ENCODE peak calls at places on chromosomes 13 and 19, in six cellular contexts. T, C, E, U, R and P are unnamed samples.

GRCh38 chr13:76622336-76623045 is 263.7 kb downstream of the KCTD12 start:
- DNase-seq in R (no peak), T (peak), E (no peak), C (peak), U (no peak), P (no peak)

GRCh38 chr19:18817574-18817973 is 14.2 kb upstream of the UPF1 start:
- DNase-seq in U (no peak), T (no peak), C (no peak), R (no peak), E (no peak), P (no peak)

GRCh38 chr19:16073988-16074387 is 2.3 kb upstream of the TPM4 start:
- DNase-seq in E (no peak), U (no peak), T (peak), R (no peak), C (peak), P (no peak)

GRCh38 chr13:25170554-25171107 is 1.5 kb downstream of the AMER2 start:
- DNase-seq in U (no peak), R (no peak), E (no peak), C (no peak), T (no peak), P (no peak)

GRCh38 chr13:98571955-98572662 is 4.8 kb downstream of the STK24 start:
- DNase-seq in T (peak), U (peak), R (peak), E (peak), C (no peak), P (peak)

GRCh38 chr19:16824658-16825311 is 4.4 kb upstream of the SIN3B start:
- DNase-seq in R (peak), C (no peak), U (peak), E (peak), T (peak), P (no peak)

GRCh38 chr13:99986751-99987150 is 5.2 kb downstream of the ZIC2 start:
- DNase-seq in C (no peak), E (no peak), R (peak), T (no peak), U (no peak), P (no peak)

GRCh38 chr13:87274209-87274819 is 396.9 kb upstream of the SLITRK5 start:
- DNase-seq in E (peak), R (peak), C (no peak), U (peak), T (peak), P (peak)

GRCh38 chr13:99542788-99543406 is 41.6 kb downstream of the TM9SF2 start:
- DNase-seq in R (no peak), E (no peak), U (no peak), T (no peak), C (no peak), P (no peak)

GRCh38 chr19:56080669-56081401 is 40.3 kb downstream of the ZNF787 start:
- DNase-seq in U (peak), E (peak), R (peak), T (peak), C (peak), P (peak)

GRCh38 chr19:56071151-56071550 is 49.9 kb downstream of the ZNF787 start:
- DNase-seq in U (no peak), E (no peak), T (no peak), R (no peak), C (no peak), P (no peak)

GRCh38 chr19:56079609-56080008 is 41.5 kb downstream of the ZNF787 start:
- DNase-seq in C (no peak), U (no peak), T (no peak), E (no peak), R (no peak), P (no peak)

GRCh38 chr19:56076413-56076998 is 44.6 kb downstream of the ZNF787 start:
- DNase-seq in E (peak), T (peak), U (no peak), R (peak), C (peak), P (peak)
- TF ChIP-seq CTCF in E (peak), T (peak), U (peak), R (peak), C (peak), P (peak)

GRCh38 chr19:13228561-13228960 is 78.3 kb downstream of the IER2 start:
- DNase-seq in R (no peak), U (no peak), C (no peak), E (no peak), T (no peak), P (no peak)
- TF ChIP-seq CTCF in R (no peak), U (no peak), C (no peak), E (no peak), T (peak), P (no peak)

DNA sequence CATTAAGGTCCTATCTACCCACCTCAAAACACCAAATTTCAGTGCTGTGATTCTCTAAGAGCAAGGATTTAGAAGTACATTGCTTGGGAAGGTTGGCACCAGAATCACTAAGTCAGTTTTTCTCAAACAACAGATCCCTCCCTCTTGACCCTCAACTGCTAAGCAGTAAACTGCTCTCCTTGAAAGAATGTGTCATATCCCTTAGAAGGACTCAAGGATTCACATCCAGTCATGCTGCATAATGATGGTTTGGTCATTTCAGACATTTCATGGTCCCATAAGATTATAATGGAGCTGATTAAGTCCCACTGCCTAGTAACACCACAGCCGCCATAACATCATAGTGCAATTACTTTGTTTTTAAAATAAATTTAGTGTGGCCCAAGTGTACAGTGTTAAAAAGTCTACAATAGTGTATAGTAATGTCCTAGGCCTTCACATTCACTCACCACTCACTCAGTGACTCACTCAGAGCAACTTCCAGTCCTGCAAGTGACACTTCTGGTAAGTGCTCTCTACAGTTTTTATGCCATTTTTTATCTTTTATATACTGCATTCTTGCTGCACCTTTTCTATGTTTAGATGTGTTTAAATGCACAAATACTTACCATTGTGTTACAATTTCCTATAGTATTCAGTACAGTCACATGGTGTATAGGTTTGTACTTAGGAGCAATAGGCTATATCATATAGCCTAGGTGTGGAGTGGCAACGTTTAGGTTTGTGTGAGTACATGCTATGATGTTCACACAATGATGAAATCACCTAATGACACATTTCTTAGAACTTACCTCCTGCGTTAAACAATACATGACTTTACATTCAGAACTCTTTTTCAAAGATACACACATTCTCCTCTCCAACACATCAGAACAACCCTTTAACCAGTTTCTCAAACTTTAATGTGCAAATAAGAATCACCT is 15.7 kb upstream of the CCDC169 start:
- DNase-seq in U (no peak), R (no peak), T (no peak), C (no peak), E (peak), P (peak)
- TF ChIP-seq CTCF in U (no peak), R (no peak), T (no peak), C (no peak), E (no peak), P (no peak)

GRCh38 chr19:38512277-38512676 is 78.8 kb downstream of the RYR1 start:
- DNase-seq in E (no peak), C (no peak), T (no peak), R (no peak), U (no peak), P (no peak)
- TF ChIP-seq CTCF in E (no peak), C (no peak), T (no peak), R (no peak), U (no peak), P (no peak)

GRCh38 chr13:96141032-96141431 is 51.1 kb downstream of the HS6ST3 start:
- DNase-seq in R (peak), E (peak), C (no peak), T (peak), U (peak), P (peak)
- TF ChIP-seq CTCF in R (peak), E (peak), C (no peak), T (peak), U (no peak), P (peak)

GRCh38 chr13:102197193-102197592 is 204.7 kb downstream of the FGF14 start:
- DNase-seq in R (peak), E (peak), U (peak), C (no peak), T (peak), P (peak)
- TF ChIP-seq CTCF in R (no peak), E (peak), U (no peak), C (no peak), T (peak), P (peak)

DNA sequence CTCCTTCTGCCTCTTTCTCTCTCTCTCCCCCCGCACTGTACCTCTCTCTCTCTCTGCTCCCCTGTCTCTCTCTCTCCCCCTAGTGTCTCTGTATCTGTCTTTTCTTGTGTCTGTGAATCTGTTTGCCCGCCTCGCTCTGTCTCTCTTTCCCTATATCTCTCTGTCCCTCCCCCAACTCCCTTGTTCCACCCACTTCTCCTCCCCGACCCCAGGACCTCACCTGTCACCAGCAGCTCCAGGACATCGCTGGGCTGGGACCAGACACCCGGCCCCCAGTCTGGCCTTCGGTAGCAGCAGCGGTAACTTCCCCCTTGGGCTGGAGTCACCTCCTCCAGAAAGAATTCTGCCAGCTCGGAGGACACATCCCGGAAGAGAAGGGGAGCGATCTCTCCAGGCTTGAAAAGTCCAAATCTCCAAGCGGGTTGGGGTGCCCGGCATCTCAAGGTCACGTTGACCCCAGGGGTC is 3.9 kb downstream of the OSCAR start:
- DNase-seq in U (peak), T (peak), C (no peak), R (peak), E (peak), P (peak)
- TF ChIP-seq CTCF in U (peak), T (peak), C (no peak), R (peak), E (peak), P (peak)

DNA sequence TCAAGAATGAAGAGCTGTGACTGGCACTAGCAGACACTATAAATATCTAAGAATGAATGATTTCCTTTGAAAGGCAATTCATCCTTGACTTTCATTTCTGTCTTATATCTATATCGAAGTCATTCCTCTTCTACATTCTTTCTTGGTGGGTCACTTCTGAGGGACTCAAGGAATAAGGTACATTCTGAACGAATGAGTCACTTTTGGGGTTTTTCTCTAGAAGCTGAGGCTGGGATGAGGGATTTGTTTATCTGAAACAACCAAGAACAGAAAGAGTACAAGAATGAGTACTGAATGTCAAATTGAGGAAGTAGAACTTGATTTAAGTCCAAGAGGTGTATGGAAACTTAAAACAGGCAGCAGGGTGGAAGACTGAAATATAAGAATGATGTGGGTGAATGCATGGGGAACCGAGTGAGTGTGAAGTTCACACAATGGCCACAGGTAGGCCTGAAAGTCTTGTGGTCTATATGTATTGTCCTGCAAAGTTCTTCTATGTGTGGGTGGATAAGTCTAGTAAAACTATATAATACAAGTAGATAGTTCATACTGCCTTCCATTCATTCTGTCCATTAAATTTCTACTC is 343.9 kb downstream of the OXGR1 start:
- DNase-seq in T (peak), U (peak), R (peak), E (no peak), C (no peak), P (peak)
- TF ChIP-seq CTCF in T (peak), U (no peak), R (no peak), E (no peak), C (no peak), P (no peak)

DNA sequence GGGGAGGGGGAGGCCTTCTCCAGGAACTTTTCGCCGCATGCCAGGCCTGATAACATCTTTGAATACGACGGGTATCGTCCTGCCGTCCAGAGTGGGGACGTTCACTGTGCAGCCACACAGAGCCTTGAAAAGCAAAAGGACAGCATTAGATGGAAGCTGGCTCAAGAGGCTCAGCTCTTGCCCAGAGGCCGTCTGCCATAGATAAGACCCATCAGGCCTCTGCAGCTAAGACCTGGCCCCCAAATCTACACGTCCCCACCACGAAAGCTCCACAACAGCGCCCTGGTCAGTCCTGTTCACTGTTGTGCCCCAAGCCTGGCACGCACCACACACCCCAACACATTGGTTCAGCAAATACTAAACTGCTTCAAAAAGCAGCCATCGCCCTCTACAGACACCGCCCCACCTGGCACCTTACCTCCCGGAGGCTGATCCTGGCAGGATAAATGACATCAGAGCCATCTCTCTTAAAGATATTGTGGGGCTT is 2.1 kb downstream of the DNAJB1 start:
- DNase-seq in R (no peak), C (no peak), U (no peak), E (no peak), T (no peak), P (no peak)
- TF ChIP-seq CTCF in R (no peak), C (no peak), U (no peak), E (no peak), T (no peak), P (no peak)